ENCODE peak calls at places on chromosomes 16 and 17, in six cellular contexts. Y, B, C, P, Q and K are unnamed samples.

GRCh38 chr16:23587726-23588125 is 8.4 kb downstream of the NDUFAB1 start:
- DNase-seq in Y (no peak), B (peak; percentile 96), C (no peak), P (peak; percentile 30), Q (peak; percentile 40), K (no peak)

GRCh38 chr17:50364715-50365114 is 8.3 kb downstream of the MRPL27 start:
- DNase-seq in Y (peak; percentile 84), B (peak; percentile 65), C (no peak), P (no peak), Q (no peak), K (peak; percentile 75)

GRCh38 chr16:9330036-9330545 is 238.6 kb downstream of the HAPSTR1 start:
- DNase-seq in Y (peak; percentile 2), B (no peak), C (no peak), P (no peak), Q (no peak), K (no peak)

GRCh38 chr16:25108054-25108453 is 3.5 kb upstream of the LCMT1 start:
- DNase-seq in Y (peak; percentile 73), B (no peak), C (no peak), P (no peak), Q (no peak), K (peak; percentile 32)

GRCh38 chr16:83328936-83329335 is 478.8 kb upstream of the HSBP1 start:
- DNase-seq in Y (no peak), B (no peak), C (no peak), P (no peak), Q (no peak), K (no peak)

GRCh38 chr17:68759343-68760140 is 158.4 kb upstream of the FAM20A start:
- DNase-seq in Y (peak; percentile 98), B (peak; percentile 93), C (peak; percentile 84), P (peak; percentile 81), Q (peak; percentile 56), K (peak; percentile 80)

GRCh38 chr17:9905902-9906301 is 831 bp upstream of the RCVRN start:
- DNase-seq in Y (peak; percentile 94), B (no peak), C (no peak), P (peak; percentile 51), Q (no peak), K (peak; percentile 91)

GRCh38 chr17:413706-414440 is 61.3 kb upstream of the RPH3AL start:
- DNase-seq in Y (no peak), B (no peak), C (no peak), P (no peak), Q (no peak), K (no peak)

GRCh38 chr17:37713624-37714023 is 31.2 kb downstream of the HNF1B start:
- DNase-seq in Y (no peak), B (no peak), C (no peak), P (no peak), Q (no peak), K (no peak)

GRCh38 chr17:19301274-19301946 is 61.1 kb downstream of the B9D1 start:
- DNase-seq in Y (no peak), B (no peak), C (no peak), P (no peak), Q (no peak), K (no peak)

GRCh38 chr17:74746922-74747321 is 1.5 kb upstream of the NHERF1 start:
- DNase-seq in Y (peak; percentile 80), B (no peak), C (no peak), P (no peak), Q (no peak), K (no peak)

GRCh38 chr16:11175106-11175795 is 80.8 kb downstream of the SOCS1 start:
- DNase-seq in Y (no peak), B (no peak), C (no peak), P (no peak), Q (no peak), K (no peak)

GRCh38 chr16:16146380-16147315 is 76.6 kb downstream of the ABCC6 start:
- DNase-seq in Y (no peak), B (no peak), C (no peak), P (no peak), Q (no peak), K (no peak)

GRCh38 chr17:28033972-28034714 is 8.3 kb upstream of the NLK start:
- DNase-seq in Y (peak; percentile 41), B (peak; percentile 91), C (no peak), P (no peak), Q (peak; percentile 60), K (no peak)

GRCh38 chr17:67639997-67640396 is 77.7 kb upstream of the NOL11 start:
- DNase-seq in Y (no peak), B (no peak), C (no peak), P (no peak), Q (no peak), K (no peak)

GRCh38 chr16:84687715-84688114 is 12.1 kb upstream of the USP10 start:
- DNase-seq in Y (no peak), B (peak; percentile 96), C (no peak), P (no peak), Q (peak; percentile 59), K (no peak)

GRCh38 chr16:19236561-19236960 is 49.0 kb upstream of the CLEC19A start:
- DNase-seq in Y (no peak), B (no peak), C (no peak), P (no peak), Q (no peak), K (no peak)

GRCh38 chr16:8572919-8573724 is 17.2 kb downstream of the TMEM114 start:
- DNase-seq in Y (peak; percentile 86), B (peak; percentile 37), C (peak; percentile 35), P (no peak), Q (no peak), K (peak; percentile 69)

GRCh38 chr17:74815671-74816370 is 39.7 kb upstream of the NAT9 start:
- DNase-seq in Y (peak; percentile 92), B (no peak), C (no peak), P (no peak), Q (no peak), K (peak; percentile 93)

GRCh38 chr16:88743693-88744519 is 37.6 kb downstream of the CTU2 start:
- DNase-seq in Y (peak; percentile 94), B (peak; percentile 55), C (peak; percentile 32), P (peak; percentile 87), Q (no peak), K (peak; percentile 98)

GRCh38 chr16:85255777-85256176 is 143.5 kb upstream of the CIBAR2 start:
- DNase-seq in Y (no peak), B (no peak), C (no peak), P (no peak), Q (no peak), K (no peak)

GRCh38 chr17:50424246-50425000 is 1.6 kb upstream of the ACSF2 start:
- DNase-seq in Y (no peak), B (no peak), C (no peak), P (no peak), Q (no peak), K (no peak)

GRCh38 chr17:61361084-61361483 is 38.6 kb upstream of the TBX2 start:
- DNase-seq in Y (no peak), B (peak; percentile 84), C (no peak), P (no peak), Q (peak; percentile 53), K (no peak)

GRCh38 chr17:59899099-59899498 is 6.2 kb downstream of the RPS6KB1 start:
- DNase-seq in Y (no peak), B (no peak), C (no peak), P (no peak), Q (no peak), K (no peak)

GRCh38 chr17:8405499-8406016 is 7.9 kb upstream of the RNF222 start:
- DNase-seq in Y (no peak), B (no peak), C (no peak), P (no peak), Q (no peak), K (no peak)

GRCh38 chr16:82987767-82988166 is 361.0 kb downstream of the CDH13 start:
- DNase-seq in Y (no peak), B (peak; percentile 19), C (no peak), P (no peak), Q (no peak), K (no peak)

GRCh38 chr16:73122604-73123386 is 74.9 kb upstream of the ZFHX3 start:
- DNase-seq in Y (no peak), B (no peak), C (no peak), P (peak; percentile 56), Q (no peak), K (no peak)

GRCh38 chr16:7541026-7541425 is 208.4 kb downstream of the RBFOX1 start:
- DNase-seq in Y (no peak), B (no peak), C (no peak), P (no peak), Q (no peak), K (no peak)
- H3K4me3 ChIP-seq in Y (no peak overlapping the region), B (no peak overlapping the region), C (no peak overlapping the region), P (no peak overlapping the region), Q (no peak overlapping the region), K (no peak overlapping the region)

GRCh38 chr16:66845080-66845410 is 831 bp downstream of the CA7 start:
- DNase-seq in Y (no peak), B (no peak), C (no peak), P (no peak), Q (no peak), K (peak; percentile 47)

GRCh38 chr16:66842765-66843164 is 1.4 kb upstream of the CA7 start:
- DNase-seq in Y (no peak), B (peak; percentile 19), C (no peak), P (no peak), Q (no peak), K (no peak)

GRCh38 chr16:66843191-66843590 is 1.0 kb upstream of the CA7 start:
- DNase-seq in Y (no peak), B (no peak), C (no peak), P (no peak), Q (no peak), K (peak; percentile 39)

GRCh38 chr16:66844342-66845079 is at the start of gene CA7:
- DNase-seq in Y (peak; percentile 76), B (no peak), C (no peak), P (no peak), Q (no peak), K (peak; percentile 92)

GRCh38 chr16:66844009-66844341 is 239 bp upstream of the CA7 start:
- DNase-seq in Y (no peak), B (no peak), C (no peak), P (no peak), Q (no peak), K (no peak)
- H3K27me3 ChIP-seq in Y (peaks cover 89% of the 10 kb centered on the region), B (peaks cover 77% of the 10 kb centered on the region), C (peaks cover 45% of the 10 kb centered on the region), P (peaks cover 10% of the 10 kb centered on the region), Q (peaks cover 44% of the 10 kb centered on the region), K (peaks cover 51% of the 10 kb centered on the region)

DNA sequence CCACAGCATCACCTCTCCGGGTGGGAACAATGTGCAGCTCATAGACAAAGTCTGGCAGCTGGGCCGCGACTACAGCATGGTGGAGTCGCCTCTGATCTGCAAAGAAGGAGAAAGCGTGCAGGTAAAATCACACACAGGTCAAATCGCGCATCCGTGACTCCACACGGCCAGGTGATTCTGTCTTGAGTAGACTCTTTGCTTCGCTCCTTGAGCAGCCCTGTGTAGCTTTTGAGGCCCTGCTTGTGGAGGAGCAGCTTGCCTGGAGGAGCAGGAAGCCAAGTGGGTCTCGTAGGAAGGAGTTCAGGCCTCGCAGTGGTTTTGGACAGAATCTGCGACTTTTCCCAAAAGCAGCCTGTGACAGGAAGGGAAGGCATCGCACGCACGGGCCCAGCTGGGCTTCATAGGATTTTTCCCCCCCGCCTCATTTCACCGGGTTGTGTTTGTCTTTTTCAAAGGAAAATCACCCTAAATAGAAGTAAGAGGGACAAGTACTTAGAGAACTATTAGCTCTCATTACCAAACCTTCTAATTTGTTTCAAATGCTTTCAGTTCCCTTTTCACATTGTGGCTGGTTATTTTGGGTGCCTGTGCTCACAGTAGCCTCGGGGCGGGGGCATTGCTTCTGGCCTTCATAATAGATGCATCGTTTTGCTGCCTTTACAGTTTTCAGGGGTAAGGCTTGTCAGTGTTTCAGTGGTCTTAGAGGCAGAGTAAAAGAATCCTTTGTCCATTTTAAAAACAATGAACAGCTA is 71.5 kb downstream of the SEC14L1 start:
- DNase-seq in Y (no peak), B (no peak), C (no peak), P (no peak), Q (no peak), K (no peak)
- H3K36me3 ChIP-seq in Y (peaks cover 58% of the 10 kb centered on the region), B (peaks cover 66% of the 10 kb centered on the region), C (peaks cover 48% of the 10 kb centered on the region), P (peaks cover 53% of the 10 kb centered on the region), Q (peaks cover 45% of the 10 kb centered on the region), K (peaks cover 36% of the 10 kb centered on the region)

GRCh38 chr17:57994436-57994835 is 6.4 kb upstream of the VEZF1 start:
- DNase-seq in Y (no peak), B (no peak), C (no peak), P (no peak), Q (no peak), K (no peak)
- H3K4me3 ChIP-seq in Y (no peak overlapping the region), B (no peak overlapping the region), C (no peak overlapping the region), P (no peak overlapping the region), Q (no peak overlapping the region), K (no peak overlapping the region)